ENCODE peak calls at places on chromosomes 16 and 17, in six cellular contexts. K is CD8-positive, alpha-beta T cell; G is transverse colon; V is CD4-positive, CD25-positive, alpha-beta regulatory T cell; F is CD8-positive, alpha-beta memory T cell; B is CD4-positive, alpha-beta memory T cell. C is an unnamed sample.
A peak's percentile ranks its signal among the peaks of the same experiment; 100 is the strongest.

GRCh38 chr17:70022175-70022574 is 52.9 kb upstream of the KCNJ16 start:
- DNase-seq in K (no peak), B (no peak), F (no peak), G (no peak), V (no peak), C (no peak)

GRCh38 chr16:24085665-24086064 is 170.5 kb upstream of the CACNG3 start:
- DNase-seq in F (no peak), B (no peak), V (no peak), G (no peak), K (no peak), C (no peak)

GRCh38 chr17:27906238-27906603 is 13.1 kb upstream of the LYRM9 start:
- DNase-seq in F (no peak), G (no peak), V (no peak), K (no peak), B (no peak), C (no peak)

GRCh38 chr16:52050418-52050817 is 496.5 kb downstream of the TOX3 start:
- DNase-seq in B (no peak), V (no peak), G (no peak), K (no peak), F (no peak), C (no peak)

GRCh38 chr17:77959216-77959925 is 868 bp downstream of the TNRC6C start:
- DNase-seq in F (peak; percentile 21), K (peak; percentile 66), V (peak; percentile 37), G (peak; percentile 21), B (peak; percentile 48), C (peak; percentile 55)

GRCh38 chr17:72441899-72442298 is 321.1 kb downstream of the SOX9 start:
- DNase-seq in G (no peak), K (no peak), F (no peak), V (no peak), B (no peak), C (no peak)

GRCh38 chr17:34527908-34528470 is 51.4 kb upstream of the TMEM132E start:
- DNase-seq in K (no peak), G (no peak), B (no peak), V (no peak), F (no peak), C (no peak)

GRCh38 chr17:29933379-29933778 is 3.4 kb upstream of the SSH2 start:
- DNase-seq in B (no peak), V (no peak), F (no peak), K (no peak), G (no peak), C (no peak)

GRCh38 chr16:1152651-1153259 is at the start of gene CACNA1H:
- DNase-seq in F (peak; percentile 40), G (no peak), B (peak; percentile 64), V (peak; percentile 56), K (peak; percentile 73), C (peak; percentile 59)

GRCh38 chr17:1713878-1714487 is 3.8 kb upstream of the TLCD2 start:
- DNase-seq in F (no peak), B (no peak), G (peak; percentile 71), V (no peak), K (no peak), C (no peak)

GRCh38 chr17:50055426-50056216 is at the start of gene ITGA3:
- DNase-seq in F (peak; percentile 60), G (peak; percentile 90), K (peak; percentile 72), V (peak; percentile 41), B (peak; percentile 49), C (peak; percentile 38)

GRCh38 chr17:50346313-50347086 is 574 bp downstream of the XYLT2 start:
- DNase-seq in K (no peak), B (no peak), F (peak; percentile 36), V (no peak), G (peak; percentile 59), C (no peak)

GRCh38 chr17:82859431-82860403 is 19.9 kb upstream of the ZNF750 start:
- DNase-seq in V (peak; percentile 42), B (peak; percentile 45), K (peak; percentile 72), F (peak; percentile 39), G (no peak), C (peak; percentile 41)

GRCh38 chr17:71974051-71974450 is 146.8 kb upstream of the SOX9 start:
- DNase-seq in K (no peak), F (no peak), V (no peak), G (no peak), B (no peak), C (no peak)

GRCh38 chr16:66925322-66925840 is at the start of gene RRAD:
- DNase-seq in B (no peak), K (no peak), V (no peak), F (peak; percentile 21), G (peak; percentile 56), C (no peak)

GRCh38 chr17:35846055-35846809 is 22.5 kb downstream of the HEATR9 start:
- DNase-seq in V (no peak), K (no peak), F (no peak), G (no peak), B (no peak), C (no peak)

GRCh38 chr17:42518755-42519545 is 17.1 kb upstream of the NAGLU start:
- DNase-seq in K (no peak), B (no peak), G (peak; percentile 91), V (no peak), F (no peak), C (no peak)

GRCh38 chr17:17935321-17936271 is 36.6 kb downstream of the TOM1L2 start:
- DNase-seq in G (peak; percentile 53), B (no peak), F (no peak), K (no peak), V (no peak), C (no peak)

GRCh38 chr17:17580662-17581470 is 10.6 kb downstream of the PEMT start:
- DNase-seq in K (no peak), F (no peak), V (no peak), B (no peak), G (no peak), C (no peak)

GRCh38 chr17:6701719-6702118 is 11.4 kb downstream of the SLC13A5 start:
- DNase-seq in V (no peak), K (no peak), F (no peak), B (no peak), G (no peak), C (no peak)

GRCh38 chr17:79811036-79811887 is 14.4 kb upstream of the CBX8 start:
- DNase-seq in V (no peak), K (no peak), F (no peak), G (no peak), B (no peak), C (no peak)

GRCh38 chr17:28527859-28528258 is 21.7 kb downstream of the FOXN1 start:
- DNase-seq in F (no peak), B (no peak), V (no peak), K (no peak), G (peak; percentile 58), C (no peak)

GRCh38 chr17:44794699-44795413 is 35.2 kb downstream of the GJC1 start:
- DNase-seq in K (no peak), B (no peak), V (no peak), G (no peak), F (no peak), C (no peak)

GRCh38 chr16:57690782-57691471 is 3.7 kb upstream of the DRC7 start:
- DNase-seq in G (no peak), F (no peak), K (no peak), B (no peak), V (no peak), C (no peak)

GRCh38 chr16:17469011-17469741 is 1.6 kb downstream of the XYLT1 start:
- DNase-seq in K (no peak), B (no peak), F (no peak), G (peak; percentile 20), V (no peak), C (no peak)
- H3K27ac ChIP-seq in K (peak overlapping the region; percentile 36), B (peak overlapping the region; percentile 48), F (no peak overlapping the region), G (peak overlapping the region; percentile 89), V (no peak overlapping the region), C (peak overlapping the region; percentile 67)

DNA sequence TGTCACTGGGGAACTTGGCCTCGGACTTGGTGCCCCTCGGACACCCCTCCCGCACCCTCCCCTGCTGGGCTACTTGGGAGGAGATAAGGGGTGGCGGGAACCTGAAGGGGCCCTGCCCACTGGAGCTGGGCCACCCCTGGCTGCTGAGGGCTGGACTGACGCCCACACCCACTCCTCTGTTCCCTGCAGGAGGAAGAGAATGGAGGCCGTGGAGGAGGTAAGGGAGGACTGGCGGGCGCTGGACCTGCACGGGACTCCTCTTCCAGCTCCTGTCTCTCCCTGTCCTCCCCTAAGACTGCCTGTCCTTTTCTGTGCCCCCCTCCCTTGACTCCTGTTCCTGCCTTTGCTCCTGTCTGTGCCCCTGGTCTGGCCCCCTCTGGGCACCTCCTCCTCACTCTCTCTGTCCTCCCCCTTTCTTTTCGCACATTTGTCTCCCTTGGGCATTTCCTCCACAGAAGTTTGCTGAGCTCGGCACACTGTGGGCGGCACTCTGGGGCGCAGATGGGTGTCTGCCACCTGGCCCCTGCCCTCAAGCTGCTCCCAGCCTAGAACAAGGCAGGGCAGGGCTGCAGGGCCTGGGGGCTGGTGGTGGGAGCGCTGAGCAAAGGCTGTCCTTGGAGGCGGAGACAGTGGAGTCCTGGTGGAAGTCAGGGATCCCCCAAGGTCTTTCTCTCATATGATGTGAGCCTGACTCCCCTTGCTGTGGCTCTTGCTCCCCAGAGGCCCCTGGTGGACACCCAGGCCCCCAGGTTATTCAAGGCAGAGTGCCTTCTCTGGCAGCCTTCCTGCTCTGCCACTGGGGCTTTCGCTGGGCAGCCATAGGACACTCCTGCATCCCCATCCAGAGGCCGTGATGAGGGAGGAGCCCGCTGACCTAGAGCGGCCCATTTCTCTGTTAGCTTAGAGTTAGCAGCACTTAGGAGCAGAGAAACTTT is 32.7 kb downstream of the ARHGAP23 start:
- DNase-seq in K (no peak), V (no peak), F (no peak), G (no peak), B (no peak), C (no peak)
- H3K27ac ChIP-seq in K (no peak overlapping the region), V (no peak overlapping the region), F (no peak overlapping the region), G (no peak overlapping the region), B (no peak overlapping the region), C (no peak overlapping the region)

DNA sequence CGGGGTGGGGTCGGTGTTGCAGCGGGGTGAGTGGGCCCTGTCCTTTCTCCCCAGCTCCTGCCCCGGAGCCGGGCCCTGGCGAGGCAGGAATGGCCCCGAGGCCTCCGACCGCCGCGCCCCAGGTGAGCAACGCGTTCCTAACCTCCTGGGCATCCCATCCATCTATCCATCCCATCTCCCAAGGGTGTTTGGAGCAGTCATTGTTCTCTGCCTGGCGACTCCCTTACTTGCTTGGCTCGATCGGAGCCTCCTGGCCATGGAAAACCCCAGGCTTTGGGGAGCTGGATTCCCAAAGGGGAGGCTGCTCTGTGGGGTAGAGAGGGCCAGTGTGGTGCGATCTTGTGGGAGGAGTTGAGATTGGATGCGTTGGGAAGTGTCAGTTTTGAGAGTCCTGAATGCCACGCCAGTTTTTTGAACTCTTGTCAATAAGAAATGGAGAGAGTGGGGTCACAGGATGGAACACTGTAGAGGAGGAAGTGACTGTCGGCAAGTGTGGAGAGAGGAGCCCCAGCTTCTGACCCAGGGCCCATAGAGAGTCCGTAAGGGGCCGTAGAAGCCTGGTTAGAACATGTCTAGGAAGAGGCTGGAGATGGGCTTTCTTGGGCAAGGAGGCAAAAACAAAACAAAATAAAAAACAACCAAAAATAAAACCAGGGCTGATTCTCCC is 746 bp downstream of the ZFP90 start:
- DNase-seq in K (peak; percentile 54), V (no peak), G (no peak), B (peak; percentile 10), F (no peak), C (peak; percentile 17)
- H3K27ac ChIP-seq in K (peak overlapping the region; percentile 94), V (peak overlapping the region; percentile 96), G (peak overlapping the region; percentile 90), B (peak overlapping the region; percentile 83), F (peak overlapping the region; percentile 74), C (peak overlapping the region; percentile 94)

DNA sequence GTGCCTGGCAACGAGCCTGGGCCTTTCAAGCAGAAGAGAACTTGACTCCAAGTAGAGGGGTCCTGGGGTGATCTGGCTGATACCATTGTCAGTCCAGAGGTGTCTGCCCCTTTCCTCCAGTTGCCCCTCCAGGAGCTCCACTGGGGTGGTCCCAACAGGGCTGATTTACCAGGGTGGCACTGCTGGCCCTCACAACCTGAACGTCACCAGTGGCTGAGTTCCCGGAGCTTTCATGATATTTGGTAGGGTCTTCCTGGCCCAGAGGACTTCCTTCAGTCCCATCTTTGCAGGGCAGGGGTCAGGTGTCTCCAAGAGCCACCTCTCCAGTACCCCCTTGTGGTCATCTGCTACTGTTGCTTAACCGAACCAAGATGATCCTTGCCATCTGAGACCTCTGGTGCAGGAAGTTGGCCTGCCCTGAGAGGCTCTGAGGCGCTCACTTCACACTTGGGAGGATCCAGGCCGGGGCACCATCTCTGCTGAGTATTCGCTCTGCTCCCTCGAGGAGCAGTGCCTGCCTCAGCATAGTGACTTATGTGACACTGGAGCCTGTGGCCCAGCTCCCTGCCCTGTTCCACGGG is 3.5 kb downstream of the LIMD2 start:
- DNase-seq in F (peak; percentile 22), V (peak; percentile 57), B (peak; percentile 40), G (peak; percentile 28), K (peak; percentile 79), C (peak; percentile 48)
- H3K27ac ChIP-seq in F (peak overlapping the region; percentile 28), V (peak overlapping the region; percentile 93), B (peak overlapping the region; percentile 69), G (peak overlapping the region; percentile 37), K (peak overlapping the region; percentile 65), C (peak overlapping the region; percentile 93)